ENCODE peak calls at places on chromosomes 2 and 18, in ten cellular contexts. G is T-helper 9 cell; C is foreskin fibroblast; R is foreskin keratinocyte; P is kidney epithelial cell; Y is ovary; B is stimulated activated CD4-positive, alpha-beta T cell treated with anti-CD3 and anti-CD28 coated beads, Interleukin-12 subunit alpha, Interleukin-12 subunit beta, amount 100 ng/mL, for 48 hours; E is NCI-H774; Q is putamen; T is hepatic stellate cell. I is an unnamed sample.

GRCh38 chr2:197893403-197894177 is 89.2 kb downstream of the PLCL1 start:
- DNase-seq in G (no peak), C (no peak), R (no peak), P (no peak), Y (no peak), B (no peak), E (peak), Q (no peak), T (no peak), I (no peak)

GRCh38 chr2:177169810-177170514 is 42.6 kb upstream of the HNRNPA3 start:
- DNase-seq in G (no peak), C (no peak), R (peak), P (no peak), Y (no peak), B (no peak), E (peak), Q (no peak), T (no peak), I (no peak)

GRCh38 chr2:72103161-72103560 is 44.5 kb downstream of the CYP26B1 start:
- DNase-seq in G (no peak), C (no peak), R (no peak), P (no peak), Y (no peak), B (no peak), E (no peak), Q (no peak), T (no peak), I (no peak)

GRCh38 chr2:234478121-234478858 is 18.6 kb downstream of the ARL4C start:
- DNase-seq in G (no peak), C (no peak), R (peak), P (no peak), Y (no peak), B (no peak), E (no peak), Q (no peak), T (no peak), I (no peak)

GRCh38 chr18:3305933-3306332 is 44.0 kb downstream of the MYL12B start:
- DNase-seq in G (peak), C (peak), R (peak), P (no peak), Y (peak), B (no peak), E (no peak), Q (no peak), T (no peak), I (no peak)

GRCh38 chr2:206987810-206988209 is 48.5 kb downstream of the CPO start:
- DNase-seq in G (no peak), C (no peak), R (no peak), P (no peak), Y (no peak), B (no peak), E (no peak), Q (no peak), T (no peak), I (no peak)

GRCh38 chr2:202032841-202033316 is 776 bp upstream of the FZD7 start:
- DNase-seq in G (peak), C (peak), R (no peak), P (no peak), Y (peak), B (no peak), E (no peak), Q (no peak), T (peak), I (peak)

GRCh38 chr18:8685914-8686216 is 19.5 kb upstream of the MTCL1 start:
- DNase-seq in G (no peak), C (no peak), R (no peak), P (no peak), Y (no peak), B (no peak), E (no peak), Q (no peak), T (no peak), I (no peak)

GRCh38 chr2:115384399-115384798 is 942.0 kb downstream of the DPP10 start:
- DNase-seq in G (no peak), C (no peak), R (no peak), P (no peak), Y (no peak), B (no peak), E (no peak), Q (no peak), T (no peak), I (no peak)

GRCh38 chr2:132496566-132496965 is 80.0 kb downstream of the GPR39 start:
- DNase-seq in G (no peak), C (no peak), R (no peak), P (no peak), Y (no peak), B (no peak), E (no peak), Q (no peak), T (no peak), I (no peak)

GRCh38 chr2:232372231-232373208 is 6.0 kb upstream of the ALPP start:
- DNase-seq in G (no peak), C (peak), R (no peak), P (no peak), Y (no peak), B (no peak), E (no peak), Q (no peak), T (no peak), I (no peak)

GRCh38 chr2:134712334-134712733 is 6.5 kb downstream of the TMEM163 start:
- DNase-seq in G (no peak), C (no peak), R (no peak), P (no peak), Y (no peak), B (no peak), E (no peak), Q (no peak), T (no peak), I (no peak)

GRCh38 chr2:230863442-230864121 is 1.2 kb upstream of the ITM2C start:
- DNase-seq in G (no peak), C (no peak), R (no peak), P (no peak), Y (no peak), B (no peak), E (no peak), Q (no peak), T (no peak), I (no peak)

GRCh38 chr2:217612920-217613319 is 389.9 kb downstream of the TNS1 start:
- DNase-seq in G (no peak), C (no peak), R (no peak), P (no peak), Y (no peak), B (no peak), E (peak), Q (no peak), T (no peak), I (no peak)

GRCh38 chr2:231674587-231675334 is 33.6 kb upstream of the PTMA start:
- DNase-seq in G (peak), C (peak), R (no peak), P (no peak), Y (peak), B (peak), E (peak), Q (no peak), T (peak), I (peak)

GRCh38 chr2:219082332-219082958 is 21.7 kb upstream of the IHH start:
- DNase-seq in G (no peak), C (no peak), R (no peak), P (no peak), Y (no peak), B (no peak), E (no peak), Q (no peak), T (no peak), I (no peak)

GRCh38 chr18:3281456-3282400 is 19.8 kb downstream of the MYL12B start:
- DNase-seq in G (no peak), C (peak), R (no peak), P (no peak), Y (no peak), B (peak), E (peak), Q (peak), T (peak), I (no peak)

GRCh38 chr2:108268001-108268400 is 20.7 kb upstream of the SULT1C2 start:
- DNase-seq in G (no peak), C (peak), R (peak), P (peak), Y (no peak), B (no peak), E (no peak), Q (no peak), T (peak), I (no peak)